ENCODE peak calls at places on chromosome 3, in four cellular contexts. S, M, F and P are unnamed samples.

GRCh38 chr3:96214941-96215340 is 599.5 kb upstream of the EPHA6 start:
- DNase-seq in M (no peak), S (no peak), F (no peak), P (no peak)

GRCh38 chr3:162517110-162517509 is 1020.5 kb downstream of the OTOL1 start:
- DNase-seq in M (no peak), S (no peak), F (no peak), P (no peak)

GRCh38 chr3:65901236-65901635 is 137.5 kb downstream of the MAGI1 start:
- DNase-seq in M (no peak), S (no peak), F (no peak), P (no peak)

GRCh38 chr3:58059349-58060321 is 51.4 kb downstream of the FLNB start:
- DNase-seq in F (no peak), M (peak; percentile 23), S (no peak), P (no peak)

GRCh38 chr3:99172736-99173657 is 271.5 kb upstream of the DCBLD2 start:
- DNase-seq in S (no peak), F (no peak), M (no peak), P (peak; percentile 25)

GRCh38 chr3:169668081-169668956 is 4.8 kb upstream of the MECOM start:
- DNase-seq in M (peak; percentile 54), S (no peak), F (no peak), P (peak; percentile 78)

GRCh38 chr3:123728014-123728413 is 143.2 kb upstream of the HACD2 start:
- DNase-seq in S (no peak), M (no peak), F (no peak), P (no peak)

GRCh38 chr3:38588276-38588971 is 61.1 kb downstream of the SCN5A start:
- DNase-seq in F (no peak), S (no peak), M (no peak), P (peak; percentile 8)

GRCh38 chr3:177516130-177517011 is 319.1 kb upstream of the TBL1XR1 start:
- DNase-seq in F (no peak), S (no peak), M (no peak), P (no peak)

GRCh38 chr3:107235923-107236315 is 141.3 kb upstream of the CCDC54 start:
- DNase-seq in S (no peak), F (no peak), M (peak; percentile 20), P (peak; percentile 41)

GRCh38 chr3:76950590-76950989 is 89.3 kb upstream of the ROBO2 start:
- DNase-seq in F (no peak), M (no peak), S (no peak), P (no peak)

GRCh38 chr3:23669541-23670255 is 136.1 kb upstream of the UBE2E1 start:
- DNase-seq in F (no peak), S (no peak), M (no peak), P (no peak)

GRCh38 chr3:133938770-133939495 is 43.3 kb upstream of the RAB6B start:
- DNase-seq in M (no peak), F (no peak), S (no peak), P (no peak)

GRCh38 chr3:124850633-124851032 is 36.5 kb downstream of the ITGB5 start:
- DNase-seq in S (no peak), F (no peak), M (no peak), P (no peak)

GRCh38 chr3:28150465-28151206 is 90.8 kb upstream of the CMC1 start:
- DNase-seq in M (no peak), F (no peak), S (no peak), P (no peak)

GRCh38 chr3:151562901-151563300 is 102.0 kb upstream of the IGSF10 start:
- DNase-seq in F (no peak), S (no peak), M (no peak), P (no peak)

GRCh38 chr3:185448107-185448506 is 50.7 kb downstream of the TMEM41A start:
- DNase-seq in F (no peak), S (no peak), M (no peak), P (no peak)

GRCh38 chr3:186152889-186153292 is 44.0 kb upstream of the ETV5 start:
- DNase-seq in S (no peak), F (no peak), M (no peak), P (no peak)

GRCh38 chr3:66412176-66412887 is 88.5 kb downstream of the LRIG1 start:
- DNase-seq in F (no peak), M (no peak), S (no peak), P (no peak)

GRCh38 chr3:27216955-27217552 is 152.1 kb downstream of the NEK10 start:
- DNase-seq in S (no peak), F (no peak), M (no peak), P (no peak)

GRCh38 chr3:17473761-17474160 is 268.7 kb downstream of the TBC1D5 start:
- DNase-seq in S (no peak), F (no peak), M (no peak), P (no peak)

GRCh38 chr3:183827809-183828537 is 2.6 kb upstream of the MAP6D1 start:
- DNase-seq in F (no peak), M (no peak), S (no peak), P (no peak)

GRCh38 chr3:191235331-191236314 is 36.6 kb downstream of the OSTN start:
- DNase-seq in F (no peak), S (no peak), M (no peak), P (no peak)

GRCh38 chr3:151403246-151403645 is 18.7 kb upstream of the P2RY12 start:
- DNase-seq in M (no peak), S (no peak), F (no peak), P (no peak)

GRCh38 chr3:106013971-106014370 is 145.2 kb upstream of the CBLB start:
- DNase-seq in S (no peak), M (no peak), F (no peak), P (no peak)

GRCh38 chr3:158152186-158152585 is 42.3 kb downstream of the RSRC1 start:
- DNase-seq in F (no peak), M (no peak), S (no peak), P (no peak)